ENCODE peak calls at places on chromosomes 12 and 14, in five cellular contexts. F, C, J, A and D are unnamed samples.

GRCh38 chr12:19836456-19836855 is 397.2 kb downstream of the AEBP2 start:
- DNase-seq in J (no peak), F (no peak), A (no peak), C (no peak), D (no peak)

GRCh38 chr14:68968051-68968450 is 11.1 kb downstream of the ACTN1 start:
- DNase-seq in C (no peak), J (no peak), F (no peak), A (no peak), D (no peak)

GRCh38 chr14:100662850-100663527 is 63.7 kb upstream of the DLK1 start:
- DNase-seq in F (peak), C (peak), A (peak), J (peak), D (peak)

GRCh38 chr12:113054948-113055486 is 1.5 kb upstream of the DTX1 start:
- DNase-seq in F (no peak), A (no peak), C (peak), J (no peak), D (no peak)

GRCh38 chr14:61196792-61197191 is 84.3 kb downstream of the TMEM30B start:
- DNase-seq in F (no peak), C (no peak), J (no peak), A (peak), D (no peak)

GRCh38 chr14:66117600-66117999 is 368.6 kb upstream of the CCDC196 start:
- DNase-seq in F (no peak), C (no peak), A (no peak), J (no peak), D (no peak)

GRCh38 chr12:133235401-133236112 is at the start of gene ANHX:
- DNase-seq in A (no peak), C (no peak), J (no peak), F (no peak), D (no peak)

GRCh38 chr12:89390802-89391673 is 38.7 kb upstream of the DUSP6 start:
- DNase-seq in J (no peak), F (no peak), A (peak), C (no peak), D (no peak)

GRCh38 chr14:58941666-58942065 is 246.8 kb upstream of the DAAM1 start:
- DNase-seq in C (no peak), A (no peak), F (no peak), J (no peak), D (no peak)

GRCh38 chr12:120466560-120467315 is 2.8 kb downstream of the SRSF9 start:
- DNase-seq in F (no peak), J (peak), C (no peak), A (peak), D (peak)

GRCh38 chr14:99284254-99285004 is 12.4 kb upstream of the BCL11B start:
- DNase-seq in F (no peak), J (no peak), A (no peak), C (no peak), D (no peak)

GRCh38 chr12:116861331-116861730 is 19.9 kb downstream of the HRK start:
- DNase-seq in C (peak), F (peak), A (peak), J (peak), D (no peak)

GRCh38 chr14:95470942-95471499 is 45.4 kb downstream of the SYNE3 start:
- DNase-seq in J (no peak), A (no peak), C (no peak), F (no peak), D (no peak)

GRCh38 chr14:104101651-104102281 is 16.3 kb downstream of the ASPG start:
- DNase-seq in J (no peak), F (no peak), C (no peak), A (no peak), D (no peak)

GRCh38 chr12:98154850-98155249 is 360.5 kb upstream of the TMPO start:
- DNase-seq in A (peak), J (no peak), F (no peak), C (no peak), D (peak)

GRCh38 chr14:103223818-103224352 is 100.6 kb downstream of the TNFAIP2 start:
- DNase-seq in A (no peak), J (no peak), F (no peak), C (peak), D (no peak)

GRCh38 chr12:131795064-131795463 is 33.1 kb upstream of the MMP17 start:
- DNase-seq in A (no peak), J (no peak), C (no peak), F (no peak), D (no peak)

GRCh38 chr12:39277416-39277815 is 165.5 kb downstream of the KIF21A start:
- DNase-seq in F (no peak), C (no peak), J (no peak), A (peak), D (no peak)

GRCh38 chr12:45130881-45131281 is 80.0 kb upstream of the DBX2 start:
- DNase-seq in C (peak), J (peak), F (peak), A (peak), D (peak)
- TF ChIP-seq CTCF in C (peak), J (no peak), F (peak), A (peak), D (peak)

DNA sequence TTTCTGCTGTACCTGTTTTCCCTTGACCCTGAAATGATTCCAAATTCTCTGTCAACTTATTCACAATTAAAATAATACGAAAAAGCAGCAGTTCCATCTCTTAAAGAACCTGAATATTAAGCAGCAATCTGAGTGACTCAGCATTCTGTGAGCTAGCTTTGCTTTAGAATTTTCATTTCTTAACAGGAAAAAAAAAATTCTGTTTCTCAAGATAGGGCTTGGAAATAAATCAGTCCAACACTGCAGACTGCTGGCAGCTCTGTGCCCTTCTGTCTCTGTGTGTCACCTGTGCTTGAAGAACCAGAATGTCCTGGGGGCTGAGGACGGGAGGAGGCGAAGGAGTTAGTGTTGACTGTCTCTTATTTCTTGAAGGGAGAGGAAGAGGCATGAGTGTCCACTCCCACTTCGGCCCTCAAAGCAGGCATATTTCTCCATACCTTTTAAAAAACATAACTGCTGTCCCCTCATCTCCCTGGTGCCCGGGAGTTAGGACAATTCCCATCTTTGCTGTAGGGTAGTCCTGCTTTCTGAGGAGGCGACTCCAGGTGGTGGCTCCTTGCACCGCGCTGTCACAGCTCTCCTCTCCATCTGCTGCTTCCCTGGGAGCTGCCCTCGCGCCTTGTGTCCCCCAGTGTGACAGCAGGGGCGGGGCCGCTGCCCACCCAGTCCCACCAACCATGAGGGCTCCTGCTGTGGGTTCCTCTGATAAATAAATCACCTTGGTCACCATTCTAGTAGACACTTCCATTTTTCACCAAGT is 203.1 kb downstream of the CALM1 start:
- DNase-seq in A (no peak), C (no peak), F (no peak), J (no peak), D (no peak)
- TF ChIP-seq CTCF in A (no peak), C (no peak), F (peak), J (no peak), D (no peak)

GRCh38 chr12:124371366-124371765 is 76.5 kb downstream of the RFLNA start:
- DNase-seq in A (no peak), J (no peak), F (no peak), C (no peak), D (no peak)

GRCh38 chr12:124372831-124373230 is 77.9 kb downstream of the RFLNA start:
- DNase-seq in C (no peak), F (no peak), A (no peak), J (no peak), D (no peak)

GRCh38 chr12:124370384-124370783 is 75.5 kb downstream of the RFLNA start:
- DNase-seq in J (no peak), A (no peak), C (no peak), F (no peak), D (no peak)

GRCh38 chr12:124370851-124371250 is 76.0 kb downstream of the RFLNA start:
- DNase-seq in C (no peak), A (no peak), F (no peak), J (no peak), D (no peak)

DNA sequence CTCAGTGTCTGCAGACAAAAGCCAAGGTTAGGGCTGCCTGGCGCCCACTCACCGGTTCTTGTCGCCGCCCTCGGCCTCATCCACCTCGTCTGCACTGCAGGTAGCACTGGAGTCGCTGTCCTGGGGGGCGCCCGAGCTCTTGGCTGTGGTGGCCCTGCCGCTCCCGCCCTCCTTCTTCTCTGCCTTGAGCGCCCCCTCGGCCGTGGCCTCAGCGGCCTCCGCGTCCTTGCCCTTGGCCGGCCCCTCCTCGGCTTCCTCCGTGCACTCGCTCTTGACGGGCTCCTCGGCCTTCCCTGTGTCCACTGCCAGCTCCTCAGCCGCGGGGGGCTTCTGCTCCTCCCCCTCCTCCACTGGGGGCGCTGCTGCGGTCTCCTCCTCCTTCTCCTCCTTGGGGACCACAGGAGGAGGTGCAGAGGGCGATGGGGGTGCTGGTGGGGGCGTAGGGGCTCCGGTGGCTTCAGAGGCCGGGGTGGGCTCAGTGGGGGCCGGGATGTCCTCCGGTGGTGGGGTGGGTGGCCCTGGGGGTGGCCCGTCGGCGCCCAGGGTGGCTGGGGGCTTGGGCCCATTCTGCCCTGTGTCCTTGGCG is 77.2 kb downstream of the RFLNA start:
- DNase-seq in A (no peak), F (no peak), C (no peak), J (no peak), D (no peak)
- TF ChIP-seq CTCF in A (no peak), F (no peak), C (no peak), J (no peak), D (no peak)

GRCh38 chr12:6752931-6753771 is at the start of gene MLF2:
- DNase-seq in C (peak), A (peak), J (peak), F (peak), D (peak)
- TF ChIP-seq CTCF in C (peak), A (peak), J (peak), F (peak), D (peak)

GRCh38 chr12:16849473-16849872 is 243.5 kb upstream of the LMO3 start:
- DNase-seq in J (no peak), A (no peak), F (no peak), C (no peak), D (no peak)

DNA sequence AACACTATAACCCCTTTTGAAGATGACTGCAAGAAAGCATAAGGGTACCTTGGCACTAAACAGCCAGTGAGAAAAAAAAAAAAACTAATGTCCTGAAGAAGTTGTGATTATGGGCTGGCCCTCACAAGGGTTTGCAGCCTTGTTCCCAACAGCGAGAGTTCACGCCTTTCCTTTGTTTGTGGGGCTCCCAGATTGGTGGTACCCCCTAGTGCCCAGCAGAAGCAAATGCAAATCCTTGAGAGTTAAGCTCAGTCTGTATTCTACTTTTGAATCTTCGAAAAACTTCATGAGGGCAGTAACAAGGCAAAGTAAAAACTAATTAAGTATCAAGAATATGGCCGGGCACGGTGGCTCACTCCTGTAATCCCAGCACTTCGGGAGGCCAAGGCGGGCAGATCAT is 238.9 kb upstream of the LMO3 start:
- DNase-seq in C (no peak), J (no peak), A (peak), F (no peak), D (no peak)
- TF ChIP-seq CTCF in C (no peak), J (no peak), A (peak), F (no peak), D (peak)

GRCh38 chr14:74302634-74303569 is at the start of gene ABCD4:
- DNase-seq in J (peak), C (peak), F (peak), A (peak), D (peak)
- TF ChIP-seq CTCF in J (no peak), C (peak), F (peak), A (peak), D (peak)

GRCh38 chr12:127108360-127109215 is 1158.4 kb upstream of the TMEM132C start:
- DNase-seq in C (peak), F (peak), A (peak), J (peak), D (no peak)
- TF ChIP-seq CTCF in C (no peak), F (peak), A (peak), J (no peak), D (no peak)